ENCODE peak calls at places on chromosomes 4 and X, in six cellular contexts. X is tibial artery; B is stimulated activated naive CD4-positive, alpha-beta T cell; S is fibroblast of lung; O is posterior cingulate gyrus; Q is activated CD4-positive, alpha-beta T cell treated with anti-CD3 and anti-CD28 coated beads for 1 hour. R is an unnamed sample.

GRCh38 chr4:93828332-93828829 is at the start of gene ATOH1:
- DNase-seq in S (peak; percentile 7), B (no peak), X (no peak), O (no peak), Q (no peak), R (peak; percentile 60)

GRCh38 chr4:30717208-30718020 is 2.8 kb upstream of the PCDH7 start:
- DNase-seq in B (no peak), Q (no peak), X (peak; percentile 73), O (peak; percentile 36), S (peak; percentile 86), R (peak; percentile 82)

GRCh38 chrX:38811515-38812239 is 10.4 kb downstream of the MID1IP1 start:
- DNase-seq in Q (no peak), X (no peak), S (peak; percentile 51), B (no peak), O (no peak), R (peak; percentile 58)

GRCh38 chr4:155705664-155706063 is 39.0 kb downstream of the GUCY1A1 start:
- DNase-seq in Q (no peak), X (no peak), B (peak; percentile 0), O (no peak), S (peak; percentile 84), R (peak; percentile 45)

GRCh38 chr4:8280876-8281440 is 11.4 kb downstream of the HTRA3 start:
- DNase-seq in X (no peak), Q (no peak), S (no peak), B (no peak), O (no peak), R (no peak)

GRCh38 chrX:86579777-86580176 is 431.5 kb downstream of the DACH2 start:
- DNase-seq in X (no peak), Q (no peak), B (no peak), S (no peak), O (no peak), R (no peak)

GRCh38 chr4:102815981-102816380 is 11.4 kb downstream of the UBE2D3 start:
- DNase-seq in O (no peak), S (peak; percentile 93), Q (no peak), B (no peak), X (no peak), R (no peak)

GRCh38 chrX:3651272-3651671 is 62.2 kb downstream of the PRKX start:
- DNase-seq in B (no peak), X (no peak), O (no peak), Q (no peak), S (peak; percentile 21), R (peak; percentile 38)

GRCh38 chr4:94936854-94937253 is 179.1 kb downstream of the BMPR1B start:
- DNase-seq in O (no peak), S (no peak), B (no peak), X (no peak), Q (no peak), R (no peak)

GRCh38 chr4:85932371-85933305 is 427.2 kb downstream of the MAPK10 start:
- DNase-seq in B (no peak), S (peak; percentile 72), Q (no peak), X (no peak), O (no peak), R (no peak)

GRCh38 chr4:164345756-164346155 is 408.2 kb upstream of the SMIM31 start:
- DNase-seq in O (no peak), X (no peak), S (peak; percentile 34), B (no peak), Q (no peak), R (no peak)

GRCh38 chr4:11228575-11228974 is 200.1 kb downstream of the HS3ST1 start:
- DNase-seq in Q (no peak), O (no peak), X (no peak), S (no peak), B (no peak), R (peak; percentile 26)

GRCh38 chr4:86508436-86508835 is 85.7 kb upstream of the PTPN13 start:
- DNase-seq in O (no peak), B (no peak), Q (no peak), S (peak; percentile 59), X (no peak), R (no peak)

GRCh38 chr4:74440356-74440755 is 4.6 kb upstream of the AREG start:
- DNase-seq in O (no peak), X (no peak), B (no peak), S (no peak), Q (no peak), R (peak; percentile 68)

GRCh38 chr4:85886665-85887064 is 411.7 kb downstream of the ARHGAP24 start:
- DNase-seq in O (no peak), X (no peak), S (no peak), B (no peak), Q (no peak), R (no peak)

GRCh38 chrX:107878106-107878505 is 52.4 kb downstream of the MID2 start:
- DNase-seq in B (no peak), Q (no peak), O (no peak), X (no peak), S (no peak), R (no peak)

GRCh38 chr4:98653006-98653405 is 5.4 kb downstream of the TSPAN5 start:
- DNase-seq in Q (no peak), S (peak; percentile 76), O (no peak), B (no peak), X (no peak), R (no peak)

GRCh38 chr4:89146196-89146595 is 34.9 kb downstream of the TIGD2 start:
- DNase-seq in Q (no peak), X (no peak), S (no peak), B (no peak), O (no peak), R (no peak)

GRCh38 chrX:140432328-140433025 is 72.4 kb downstream of the SOX3 start:
- DNase-seq in S (peak; percentile 48), O (peak; percentile 53), Q (no peak), B (no peak), X (peak; percentile 76), R (no peak)

GRCh38 chr4:6324999-6325790 is 55.5 kb downstream of the WFS1 start:
- DNase-seq in Q (no peak), X (no peak), O (no peak), S (peak; percentile 48), B (no peak), R (no peak)

GRCh38 chr4:7347981-7348380 is 86.7 kb downstream of the PSAPL1 start:
- DNase-seq in X (no peak), S (peak; percentile 71), Q (no peak), O (no peak), B (no peak), R (no peak)

GRCh38 chrX:46575586-46575985 is 2.0 kb downstream of the CHST7 start:
- DNase-seq in Q (no peak), B (no peak), S (no peak), X (no peak), O (no peak), R (no peak)

GRCh38 chrX:85359051-85359450 is 20.4 kb downstream of the POF1B start:
- DNase-seq in B (no peak), Q (no peak), O (no peak), S (no peak), X (no peak), R (no peak)

GRCh38 chrX:7068939-7069367 is 78.6 kb upstream of the STS start:
- DNase-seq in B (no peak), X (no peak), O (no peak), S (no peak), Q (peak; percentile 7), R (no peak)

GRCh38 chr4:2172161-2172560 is 69.8 kb downstream of the HAUS3 start:
- DNase-seq in X (no peak), O (no peak), S (no peak), Q (no peak), B (no peak), R (peak; percentile 20)

GRCh38 chr4:137705171-137705783 is 173.0 kb upstream of the PCDH18 start:
- DNase-seq in O (no peak), S (peak; percentile 84), B (no peak), Q (no peak), X (no peak), R (peak; percentile 86)

GRCh38 chrX:19904778-19905367 is 17.5 kb upstream of the SH3KBP1 start:
- DNase-seq in X (no peak), Q (no peak), O (no peak), S (peak; percentile 37), B (peak; percentile 1), R (peak; percentile 65)

GRCh38 chr4:108301583-108302256 is 133.0 kb upstream of the LEF1 start:
- DNase-seq in X (no peak), O (no peak), B (no peak), S (no peak), Q (no peak), R (no peak)

GRCh38 chr4:95732061-95732460 is 107.8 kb upstream of the PDHA2 start:
- DNase-seq in O (no peak), S (peak; percentile 83), X (no peak), Q (no peak), B (no peak), R (no peak)

GRCh38 chr4:73181231-73181630 is 77.4 kb downstream of the ANKRD17 start:
- DNase-seq in X (no peak), Q (no peak), S (no peak), B (no peak), O (no peak), R (peak; percentile 81)

GRCh38 chr4:4260185-4260751 is 12.2 kb upstream of the TMEM128 start:
- DNase-seq in S (peak; percentile 51), O (no peak), B (no peak), Q (no peak), X (no peak), R (peak; percentile 86)

GRCh38 chr4:105558277-105558676 is 5.9 kb downstream of the ARHGEF38 start:
- DNase-seq in Q (no peak), X (no peak), O (no peak), B (no peak), S (no peak), R (peak; percentile 50)

GRCh38 chr4:681736-682451 is 7.1 kb downstream of the SLC49A3 start:
- DNase-seq in X (no peak), B (peak; percentile 41), Q (no peak), S (no peak), O (no peak), R (peak; percentile 15)

GRCh38 chrX:70498129-70498528 is 53.5 kb downstream of the DLG3 start:
- DNase-seq in S (no peak), O (no peak), Q (no peak), X (no peak), B (no peak), R (no peak)

GRCh38 chr4:150501983-150502382 is 80.0 kb upstream of the MAB21L2 start:
- DNase-seq in O (no peak), S (peak; percentile 45), B (no peak), X (no peak), Q (no peak), R (no peak)

GRCh38 chr4:45147866-45148265 is 421.5 kb upstream of the GNPDA2 start:
- DNase-seq in Q (no peak), S (peak; percentile 36), B (no peak), X (no peak), O (no peak), R (no peak)

GRCh38 chr4:155419266-155419665 is 42.5 kb upstream of the MAP9 start:
- DNase-seq in X (no peak), B (no peak), Q (no peak), S (peak; percentile 25), O (no peak), R (no peak)

GRCh38 chrX:18895157-18895952 is 88.6 kb downstream of the PHKA2 start:
- DNase-seq in B (no peak), S (no peak), O (no peak), Q (no peak), X (peak; percentile 90), R (no peak)

R was measured in OCI-M1.